ENCODE peak calls at places on chromosome 17, in four cellular contexts. O is iPS-NIHi11, A is AG04450, U is H54. I is an unnamed sample.

GRCh38 chr17:20009302-20010098 is at the start of gene SPECC1:
- DNase-seq in O (peak), A (no peak), U (peak), I (no peak)

GRCh38 chr17:6574689-6575595 is 18.6 kb upstream of the PITPNM3 start:
- DNase-seq in O (peak), A (peak), U (no peak), I (no peak)

GRCh38 chr17:20979792-20980083 is 63.1 kb downstream of the USP22 start:
- DNase-seq in O (no peak), A (no peak), U (no peak), I (no peak)

GRCh38 chr17:958712-959451 is 20.7 kb downstream of the NXN start:
- DNase-seq in O (no peak), A (no peak), U (no peak), I (no peak)

GRCh38 chr17:79468183-79468944 is 142.5 kb downstream of the RBFOX3 start:
- DNase-seq in O (no peak), A (no peak), U (no peak), I (no peak)

GRCh38 chr17:64240261-64240740 is 22.8 kb downstream of the TEX2 start:
- DNase-seq in O (no peak), A (no peak), U (no peak), I (no peak)

GRCh38 chr17:28306954-28307401 is 12.0 kb upstream of the TMEM97 start:
- DNase-seq in O (peak), A (no peak), U (no peak), I (no peak)

GRCh38 chr17:61106354-61106753 is 293.3 kb upstream of the TBX2 start:
- DNase-seq in O (no peak), A (no peak), U (no peak), I (no peak)

GRCh38 chr17:63071797-63072196 is 105.8 kb downstream of the TANC2 start:
- DNase-seq in O (no peak), A (no peak), U (no peak), I (no peak)

GRCh38 chr17:61459968-61460718 is 7.9 kb downstream of the TBX4 start:
- DNase-seq in O (no peak), A (no peak), U (no peak), I (no peak)

GRCh38 chr17:40560592-40561293 is 4.5 kb downstream of the CCR7 start:
- DNase-seq in O (no peak), A (no peak), U (no peak), I (no peak)

GRCh38 chr17:58364270-58364942 is 12.4 kb upstream of the SUPT4H1 start:
- DNase-seq in O (no peak), A (no peak), U (no peak), I (no peak)